ENCODE peak calls at places on chromosomes 12 and 14, in seven cellular contexts. One of them, this sample, is unnamed.
A peak's percentile ranks its signal among the peaks of the same experiment; 100 is the strongest.

GRCh38 chr12:97194551-97194950 is 268.1 kb upstream of the RMST start:
- DNase-seq in activated B cell treated with CpG ODN at 0.5 μM for 24 hours: no peak
- DNase-seq in anterior cingulate cortex: no peak
- DNase-seq in NCI-H446 treated with DMSO at 0.1 percent for 48 hours: no peak
- DNase-seq in activated naive CD8-positive, alpha-beta T cell treated with anti-CD3 and anti-CD28 coated beads for 36 hours: no peak
- DNase-seq in stimulated activated naive CD8-positive, alpha-beta T cell treated with anti-CD3 and anti-CD28 coated beads, Interleukin-15, Interleukin-2, amounts not matched to agents 100 U/mL and 50 U/mL, for 24 hours: no peak
- DNase-seq in effector memory CD4-positive, alpha-beta T cell: no peak
- DNase-seq in this sample: no peak

GRCh38 chr12:692274-692673 is 29.0 kb upstream of the NINJ2 start:
- DNase-seq in activated B cell treated with CpG ODN at 0.5 μM for 24 hours: no peak
- DNase-seq in anterior cingulate cortex: no peak
- DNase-seq in NCI-H446 treated with DMSO at 0.1 percent for 48 hours: no peak
- DNase-seq in activated naive CD8-positive, alpha-beta T cell treated with anti-CD3 and anti-CD28 coated beads for 36 hours: no peak
- DNase-seq in stimulated activated naive CD8-positive, alpha-beta T cell treated with anti-CD3 and anti-CD28 coated beads, Interleukin-15, Interleukin-2, amounts not matched to agents 100 U/mL and 50 U/mL, for 24 hours: no peak
- DNase-seq in effector memory CD4-positive, alpha-beta T cell: no peak
- DNase-seq in this sample: no peak

GRCh38 chr12:62793256-62794217 is 141.4 kb downstream of the PPM1H start:
- DNase-seq in activated B cell treated with CpG ODN at 0.5 μM for 24 hours: peak; percentile 67
- DNase-seq in anterior cingulate cortex: peak; percentile 76
- DNase-seq in NCI-H446 treated with DMSO at 0.1 percent for 48 hours: peak; percentile 89
- DNase-seq in activated naive CD8-positive, alpha-beta T cell treated with anti-CD3 and anti-CD28 coated beads for 36 hours: peak; percentile 62
- DNase-seq in stimulated activated naive CD8-positive, alpha-beta T cell treated with anti-CD3 and anti-CD28 coated beads, Interleukin-15, Interleukin-2, amounts not matched to agents 100 U/mL and 50 U/mL, for 24 hours: peak; percentile 82
- DNase-seq in effector memory CD4-positive, alpha-beta T cell: peak; percentile 38
- DNase-seq in this sample: peak; percentile 77

GRCh38 chr14:91398707-91399106 is 18.9 kb downstream of the CCDC88C start:
- DNase-seq in activated B cell treated with CpG ODN at 0.5 μM for 24 hours: no peak
- DNase-seq in anterior cingulate cortex: no peak
- DNase-seq in NCI-H446 treated with DMSO at 0.1 percent for 48 hours: no peak
- DNase-seq in activated naive CD8-positive, alpha-beta T cell treated with anti-CD3 and anti-CD28 coated beads for 36 hours: no peak
- DNase-seq in stimulated activated naive CD8-positive, alpha-beta T cell treated with anti-CD3 and anti-CD28 coated beads, Interleukin-15, Interleukin-2, amounts not matched to agents 100 U/mL and 50 U/mL, for 24 hours: no peak
- DNase-seq in effector memory CD4-positive, alpha-beta T cell: no peak
- DNase-seq in this sample: no peak

GRCh38 chr14:42884100-42884499 is 1277.4 kb downstream of the LRFN5 start:
- DNase-seq in activated B cell treated with CpG ODN at 0.5 μM for 24 hours: no peak
- DNase-seq in anterior cingulate cortex: no peak
- DNase-seq in NCI-H446 treated with DMSO at 0.1 percent for 48 hours: no peak
- DNase-seq in activated naive CD8-positive, alpha-beta T cell treated with anti-CD3 and anti-CD28 coated beads for 36 hours: no peak
- DNase-seq in stimulated activated naive CD8-positive, alpha-beta T cell treated with anti-CD3 and anti-CD28 coated beads, Interleukin-15, Interleukin-2, amounts not matched to agents 100 U/mL and 50 U/mL, for 24 hours: no peak
- DNase-seq in effector memory CD4-positive, alpha-beta T cell: no peak
- DNase-seq in this sample: no peak

GRCh38 chr12:4855121-4855924 is 54.4 kb upstream of the KCNA1 start:
- DNase-seq in activated B cell treated with CpG ODN at 0.5 μM for 24 hours: no peak
- DNase-seq in anterior cingulate cortex: no peak
- DNase-seq in NCI-H446 treated with DMSO at 0.1 percent for 48 hours: peak; percentile 72
- DNase-seq in activated naive CD8-positive, alpha-beta T cell treated with anti-CD3 and anti-CD28 coated beads for 36 hours: peak; percentile 31
- DNase-seq in stimulated activated naive CD8-positive, alpha-beta T cell treated with anti-CD3 and anti-CD28 coated beads, Interleukin-15, Interleukin-2, amounts not matched to agents 100 U/mL and 50 U/mL, for 24 hours: peak; percentile 45
- DNase-seq in effector memory CD4-positive, alpha-beta T cell: no peak
- DNase-seq in this sample: peak; percentile 52

GRCh38 chr14:50599700-50600444 is 39.9 kb downstream of the ATL1 start:
- DNase-seq in activated B cell treated with CpG ODN at 0.5 μM for 24 hours: no peak
- DNase-seq in anterior cingulate cortex: no peak
- DNase-seq in NCI-H446 treated with DMSO at 0.1 percent for 48 hours: no peak
- DNase-seq in activated naive CD8-positive, alpha-beta T cell treated with anti-CD3 and anti-CD28 coated beads for 36 hours: no peak
- DNase-seq in stimulated activated naive CD8-positive, alpha-beta T cell treated with anti-CD3 and anti-CD28 coated beads, Interleukin-15, Interleukin-2, amounts not matched to agents 100 U/mL and 50 U/mL, for 24 hours: no peak
- DNase-seq in effector memory CD4-positive, alpha-beta T cell: no peak
- DNase-seq in this sample: no peak

GRCh38 chr12:2667716-2668440 is 126.9 kb upstream of the FKBP4 start:
- DNase-seq in activated B cell treated with CpG ODN at 0.5 μM for 24 hours: no peak
- DNase-seq in anterior cingulate cortex: no peak
- DNase-seq in NCI-H446 treated with DMSO at 0.1 percent for 48 hours: no peak
- DNase-seq in activated naive CD8-positive, alpha-beta T cell treated with anti-CD3 and anti-CD28 coated beads for 36 hours: no peak
- DNase-seq in stimulated activated naive CD8-positive, alpha-beta T cell treated with anti-CD3 and anti-CD28 coated beads, Interleukin-15, Interleukin-2, amounts not matched to agents 100 U/mL and 50 U/mL, for 24 hours: no peak
- DNase-seq in effector memory CD4-positive, alpha-beta T cell: no peak
- DNase-seq in this sample: no peak

GRCh38 chr12:41521872-41522379 is 333.8 kb downstream of the PDZRN4 start:
- DNase-seq in activated B cell treated with CpG ODN at 0.5 μM for 24 hours: no peak
- DNase-seq in anterior cingulate cortex: no peak
- DNase-seq in NCI-H446 treated with DMSO at 0.1 percent for 48 hours: peak; percentile 64
- DNase-seq in activated naive CD8-positive, alpha-beta T cell treated with anti-CD3 and anti-CD28 coated beads for 36 hours: no peak
- DNase-seq in stimulated activated naive CD8-positive, alpha-beta T cell treated with anti-CD3 and anti-CD28 coated beads, Interleukin-15, Interleukin-2, amounts not matched to agents 100 U/mL and 50 U/mL, for 24 hours: no peak
- DNase-seq in effector memory CD4-positive, alpha-beta T cell: no peak
- DNase-seq in this sample: no peak

GRCh38 chr14:84252706-84253105 is 1277.2 kb upstream of the FLRT2 start:
- DNase-seq in activated B cell treated with CpG ODN at 0.5 μM for 24 hours: no peak
- DNase-seq in anterior cingulate cortex: no peak
- DNase-seq in NCI-H446 treated with DMSO at 0.1 percent for 48 hours: no peak
- DNase-seq in activated naive CD8-positive, alpha-beta T cell treated with anti-CD3 and anti-CD28 coated beads for 36 hours: no peak
- DNase-seq in stimulated activated naive CD8-positive, alpha-beta T cell treated with anti-CD3 and anti-CD28 coated beads, Interleukin-15, Interleukin-2, amounts not matched to agents 100 U/mL and 50 U/mL, for 24 hours: no peak
- DNase-seq in effector memory CD4-positive, alpha-beta T cell: no peak
- DNase-seq in this sample: no peak

GRCh38 chr12:67633708-67634107 is 14.8 kb upstream of the DYRK2 start:
- DNase-seq in activated B cell treated with CpG ODN at 0.5 μM for 24 hours: no peak
- DNase-seq in anterior cingulate cortex: no peak
- DNase-seq in NCI-H446 treated with DMSO at 0.1 percent for 48 hours: peak; percentile 25
- DNase-seq in activated naive CD8-positive, alpha-beta T cell treated with anti-CD3 and anti-CD28 coated beads for 36 hours: no peak
- DNase-seq in stimulated activated naive CD8-positive, alpha-beta T cell treated with anti-CD3 and anti-CD28 coated beads, Interleukin-15, Interleukin-2, amounts not matched to agents 100 U/mL and 50 U/mL, for 24 hours: no peak
- DNase-seq in effector memory CD4-positive, alpha-beta T cell: no peak
- DNase-seq in this sample: no peak

GRCh38 chr12:31591308-31591901 is 469 bp upstream of the DENND5B start:
- DNase-seq in activated B cell treated with CpG ODN at 0.5 μM for 24 hours: no peak
- DNase-seq in anterior cingulate cortex: no peak
- DNase-seq in NCI-H446 treated with DMSO at 0.1 percent for 48 hours: no peak
- DNase-seq in activated naive CD8-positive, alpha-beta T cell treated with anti-CD3 and anti-CD28 coated beads for 36 hours: no peak
- DNase-seq in stimulated activated naive CD8-positive, alpha-beta T cell treated with anti-CD3 and anti-CD28 coated beads, Interleukin-15, Interleukin-2, amounts not matched to agents 100 U/mL and 50 U/mL, for 24 hours: peak; percentile 9
- DNase-seq in effector memory CD4-positive, alpha-beta T cell: no peak
- DNase-seq in this sample: peak; percentile 4

GRCh38 chr14:22544881-22545420 is 44.1 kb downstream of the DAD1 start:
- DNase-seq in activated B cell treated with CpG ODN at 0.5 μM for 24 hours: no peak
- DNase-seq in anterior cingulate cortex: no peak
- DNase-seq in NCI-H446 treated with DMSO at 0.1 percent for 48 hours: no peak
- DNase-seq in activated naive CD8-positive, alpha-beta T cell treated with anti-CD3 and anti-CD28 coated beads for 36 hours: no peak
- DNase-seq in stimulated activated naive CD8-positive, alpha-beta T cell treated with anti-CD3 and anti-CD28 coated beads, Interleukin-15, Interleukin-2, amounts not matched to agents 100 U/mL and 50 U/mL, for 24 hours: no peak
- DNase-seq in effector memory CD4-positive, alpha-beta T cell: no peak
- DNase-seq in this sample: no peak

GRCh38 chr14:24122971-24123370 is 7.5 kb upstream of the FITM1 start:
- DNase-seq in activated B cell treated with CpG ODN at 0.5 μM for 24 hours: no peak
- DNase-seq in anterior cingulate cortex: no peak
- DNase-seq in NCI-H446 treated with DMSO at 0.1 percent for 48 hours: no peak
- DNase-seq in activated naive CD8-positive, alpha-beta T cell treated with anti-CD3 and anti-CD28 coated beads for 36 hours: no peak
- DNase-seq in stimulated activated naive CD8-positive, alpha-beta T cell treated with anti-CD3 and anti-CD28 coated beads, Interleukin-15, Interleukin-2, amounts not matched to agents 100 U/mL and 50 U/mL, for 24 hours: no peak
- DNase-seq in effector memory CD4-positive, alpha-beta T cell: no peak
- DNase-seq in this sample: no peak

GRCh38 chr12:56897844-56898341 is 36.3 kb downstream of the SDR9C7 start:
- DNase-seq in activated B cell treated with CpG ODN at 0.5 μM for 24 hours: no peak
- DNase-seq in anterior cingulate cortex: no peak
- DNase-seq in NCI-H446 treated with DMSO at 0.1 percent for 48 hours: no peak
- DNase-seq in activated naive CD8-positive, alpha-beta T cell treated with anti-CD3 and anti-CD28 coated beads for 36 hours: no peak
- DNase-seq in stimulated activated naive CD8-positive, alpha-beta T cell treated with anti-CD3 and anti-CD28 coated beads, Interleukin-15, Interleukin-2, amounts not matched to agents 100 U/mL and 50 U/mL, for 24 hours: no peak
- DNase-seq in effector memory CD4-positive, alpha-beta T cell: no peak
- DNase-seq in this sample: no peak

GRCh38 chr12:7131502-7131866 is 1.3 kb downstream of the CLSTN3 start:
- DNase-seq in activated B cell treated with CpG ODN at 0.5 μM for 24 hours: no peak
- DNase-seq in anterior cingulate cortex: no peak
- DNase-seq in NCI-H446 treated with DMSO at 0.1 percent for 48 hours: no peak
- DNase-seq in activated naive CD8-positive, alpha-beta T cell treated with anti-CD3 and anti-CD28 coated beads for 36 hours: peak; percentile 32
- DNase-seq in stimulated activated naive CD8-positive, alpha-beta T cell treated with anti-CD3 and anti-CD28 coated beads, Interleukin-15, Interleukin-2, amounts not matched to agents 100 U/mL and 50 U/mL, for 24 hours: peak; percentile 59
- DNase-seq in effector memory CD4-positive, alpha-beta T cell: peak; percentile 13
- DNase-seq in this sample: no peak

GRCh38 chr12:64494998-64495729 is 43.2 kb downstream of the TBK1 start:
- DNase-seq in activated B cell treated with CpG ODN at 0.5 μM for 24 hours: no peak
- DNase-seq in anterior cingulate cortex: no peak
- DNase-seq in NCI-H446 treated with DMSO at 0.1 percent for 48 hours: no peak
- DNase-seq in activated naive CD8-positive, alpha-beta T cell treated with anti-CD3 and anti-CD28 coated beads for 36 hours: no peak
- DNase-seq in stimulated activated naive CD8-positive, alpha-beta T cell treated with anti-CD3 and anti-CD28 coated beads, Interleukin-15, Interleukin-2, amounts not matched to agents 100 U/mL and 50 U/mL, for 24 hours: no peak
- DNase-seq in effector memory CD4-positive, alpha-beta T cell: no peak
- DNase-seq in this sample: no peak

GRCh38 chr14:51157012-51157411 is 62.1 kb upstream of the TRIM9 start:
- DNase-seq in activated B cell treated with CpG ODN at 0.5 μM for 24 hours: no peak
- DNase-seq in anterior cingulate cortex: no peak
- DNase-seq in NCI-H446 treated with DMSO at 0.1 percent for 48 hours: peak; percentile 43
- DNase-seq in activated naive CD8-positive, alpha-beta T cell treated with anti-CD3 and anti-CD28 coated beads for 36 hours: no peak
- DNase-seq in stimulated activated naive CD8-positive, alpha-beta T cell treated with anti-CD3 and anti-CD28 coated beads, Interleukin-15, Interleukin-2, amounts not matched to agents 100 U/mL and 50 U/mL, for 24 hours: no peak
- DNase-seq in effector memory CD4-positive, alpha-beta T cell: no peak
- DNase-seq in this sample: no peak

GRCh38 chr14:69704319-69704718 is 62.6 kb upstream of the SRSF5 start:
- DNase-seq in activated B cell treated with CpG ODN at 0.5 μM for 24 hours: no peak
- DNase-seq in anterior cingulate cortex: no peak
- DNase-seq in NCI-H446 treated with DMSO at 0.1 percent for 48 hours: no peak
- DNase-seq in activated naive CD8-positive, alpha-beta T cell treated with anti-CD3 and anti-CD28 coated beads for 36 hours: no peak
- DNase-seq in stimulated activated naive CD8-positive, alpha-beta T cell treated with anti-CD3 and anti-CD28 coated beads, Interleukin-15, Interleukin-2, amounts not matched to agents 100 U/mL and 50 U/mL, for 24 hours: no peak
- DNase-seq in effector memory CD4-positive, alpha-beta T cell: no peak
- DNase-seq in this sample: no peak

GRCh38 chr12:116924558-116925453 is 14.1 kb downstream of the FBXW8 start:
- DNase-seq in activated B cell treated with CpG ODN at 0.5 μM for 24 hours: no peak
- DNase-seq in anterior cingulate cortex: no peak
- DNase-seq in NCI-H446 treated with DMSO at 0.1 percent for 48 hours: no peak
- DNase-seq in activated naive CD8-positive, alpha-beta T cell treated with anti-CD3 and anti-CD28 coated beads for 36 hours: peak; percentile 62
- DNase-seq in stimulated activated naive CD8-positive, alpha-beta T cell treated with anti-CD3 and anti-CD28 coated beads, Interleukin-15, Interleukin-2, amounts not matched to agents 100 U/mL and 50 U/mL, for 24 hours: peak; percentile 55
- DNase-seq in effector memory CD4-positive, alpha-beta T cell: peak; percentile 30
- DNase-seq in this sample: peak; percentile 46

GRCh38 chr12:77049767-77050353 is 15.5 kb downstream of the E2F7 start:
- DNase-seq in activated B cell treated with CpG ODN at 0.5 μM for 24 hours: no peak
- DNase-seq in anterior cingulate cortex: no peak
- DNase-seq in NCI-H446 treated with DMSO at 0.1 percent for 48 hours: peak; percentile 72
- DNase-seq in activated naive CD8-positive, alpha-beta T cell treated with anti-CD3 and anti-CD28 coated beads for 36 hours: no peak
- DNase-seq in stimulated activated naive CD8-positive, alpha-beta T cell treated with anti-CD3 and anti-CD28 coated beads, Interleukin-15, Interleukin-2, amounts not matched to agents 100 U/mL and 50 U/mL, for 24 hours: no peak
- DNase-seq in effector memory CD4-positive, alpha-beta T cell: no peak
- DNase-seq in this sample: no peak

GRCh38 chr12:120760349-120761245 is 35.0 kb downstream of the ACADS start:
- DNase-seq in activated B cell treated with CpG ODN at 0.5 μM for 24 hours: no peak
- DNase-seq in anterior cingulate cortex: no peak
- DNase-seq in NCI-H446 treated with DMSO at 0.1 percent for 48 hours: no peak
- DNase-seq in activated naive CD8-positive, alpha-beta T cell treated with anti-CD3 and anti-CD28 coated beads for 36 hours: no peak
- DNase-seq in stimulated activated naive CD8-positive, alpha-beta T cell treated with anti-CD3 and anti-CD28 coated beads, Interleukin-15, Interleukin-2, amounts not matched to agents 100 U/mL and 50 U/mL, for 24 hours: no peak
- DNase-seq in effector memory CD4-positive, alpha-beta T cell: no peak
- DNase-seq in this sample: peak; percentile 46